ENCODE peak calls at places on chromosomes 6 and 20, in ten cellular contexts. V is activated T-cell treated with anti-CD3 and anti-CD28 coated beads, Interleukin-2, amount 50 U/mL, for 72 hours; S is T-helper 2 cell; W is brain microvascular endothelial cell; Z is tibial nerve; C is foreskin fibroblast; K is NCI-H345; I is effector memory CD4-positive, alpha-beta T cell; H is erythroblast; T is NCI-H774. D is an unnamed sample.

GRCh38 chr20:4794846-4795245 is 73.1 kb downstream of the PRND start:
- DNase-seq in C (peak; percentile 5), T (no peak), V (no peak), I (no peak), H (no peak), Z (no peak), S (no peak), K (no peak), W (no peak), D (no peak)

GRCh38 chr6:27575594-27576361 is 102.9 kb upstream of the ZNF184 start:
- DNase-seq in K (no peak), S (no peak), T (no peak), C (no peak), V (no peak), W (peak; percentile 62), I (no peak), H (no peak), Z (no peak), D (no peak)

GRCh38 chr20:3041818-3042504 is 1.5 kb upstream of the GNRH2 start:
- DNase-seq in C (peak; percentile 50), W (no peak), T (peak; percentile 18), H (no peak), I (no peak), S (no peak), K (peak; percentile 72), Z (no peak), V (no peak), D (no peak)

GRCh38 chr6:84618836-84619235 is 145.6 kb downstream of the TBX18 start:
- DNase-seq in S (no peak), C (peak; percentile 35), T (no peak), Z (no peak), W (peak; percentile 80), V (no peak), I (no peak), H (no peak), K (no peak), D (no peak)

GRCh38 chr6:19463925-19464324 is 373.2 kb upstream of the ID4 start:
- DNase-seq in C (no peak), Z (no peak), H (no peak), W (no peak), S (no peak), K (no peak), T (no peak), I (no peak), V (no peak), D (no peak)

GRCh38 chr6:146650799-146651481 is 52.2 kb downstream of the ADGB start:
- DNase-seq in K (no peak), I (no peak), W (no peak), V (no peak), S (no peak), Z (no peak), T (no peak), C (peak; percentile 73), H (no peak), D (no peak)

GRCh38 chr6:32064706-32065105 is 26.5 kb downstream of the CYP21A2 start:
- DNase-seq in C (no peak), K (no peak), W (no peak), S (no peak), Z (no peak), V (no peak), T (no peak), I (no peak), H (no peak), D (no peak)

GRCh38 chr20:62924567-62925419 is 1.5 kb downstream of the DIDO1 start:
- DNase-seq in H (peak; percentile 78), K (no peak), S (no peak), I (peak; percentile 39), W (peak; percentile 28), C (peak; percentile 60), V (no peak), Z (no peak), T (no peak), D (no peak)

GRCh38 chr20:43558412-43559146 is at the start of gene SGK2:
- DNase-seq in C (peak; percentile 29), W (peak; percentile 12), K (no peak), H (no peak), Z (no peak), T (no peak), S (no peak), V (no peak), I (no peak), D (no peak)

GRCh38 chr20:47392015-47392720 is 35.7 kb upstream of the ZMYND8 start:
- DNase-seq in K (no peak), C (peak; percentile 98), S (no peak), V (no peak), W (peak; percentile 97), H (peak; percentile 88), T (no peak), I (no peak), Z (no peak), D (no peak)

GRCh38 chr6:36678488-36679042 is at the start of gene CDKN1A:
- DNase-seq in I (peak; percentile 66), V (peak; percentile 83), T (peak; percentile 94), Z (peak; percentile 87), K (peak; percentile 94), H (peak; percentile 89), S (peak; percentile 60), W (peak; percentile 74), C (peak; percentile 100), D (peak; percentile 91)

GRCh38 chr6:165987483-165988305 is 180.0 kb downstream of the TBXT start:
- DNase-seq in W (peak; percentile 92), C (peak; percentile 68), Z (no peak), V (no peak), I (no peak), K (no peak), S (no peak), T (no peak), H (no peak), D (peak; percentile 29)

GRCh38 chr6:12291083-12291784 is 1.1 kb downstream of the EDN1 start:
- DNase-seq in T (no peak), K (no peak), C (no peak), H (no peak), Z (no peak), I (no peak), V (no peak), W (no peak), S (no peak), D (peak; percentile 1)

GRCh38 chr20:10466325-10466724 is 31.2 kb downstream of the SLX4IP start:
- DNase-seq in K (no peak), S (no peak), C (no peak), W (no peak), Z (no peak), T (no peak), I (no peak), V (no peak), H (no peak), D (no peak)

GRCh38 chr20:34215711-34216381 is 25.4 kb upstream of the ASIP start:
- DNase-seq in Z (peak; percentile 52), V (peak; percentile 76), I (no peak), W (peak; percentile 51), H (peak; percentile 85), C (peak; percentile 87), S (peak; percentile 21), K (peak; percentile 81), T (peak; percentile 68), D (peak; percentile 95)

GRCh38 chr20:14948416-14948815 is 611.0 kb upstream of the FLRT3 start:
- DNase-seq in V (no peak), Z (no peak), K (no peak), S (no peak), H (no peak), C (no peak), I (no peak), W (no peak), T (no peak), D (no peak)

GRCh38 chr20:45070932-45071632 is 29.8 kb downstream of the KCNS1 start:
- DNase-seq in C (peak; percentile 74), H (peak; percentile 12), Z (no peak), T (no peak), K (no peak), S (no peak), W (peak; percentile 47), V (no peak), I (no peak), D (no peak)

GRCh38 chr6:79705456-79705995 is 74.4 kb downstream of the SH3BGRL2 start:
- DNase-seq in Z (no peak), K (no peak), I (no peak), T (peak; percentile 37), C (no peak), S (no peak), W (no peak), H (no peak), V (no peak), D (no peak)

GRCh38 chr6:19999319-20000191 is 162.4 kb downstream of the ID4 start:
- DNase-seq in C (no peak), K (peak; percentile 69), S (no peak), I (no peak), T (no peak), H (peak; percentile 2), W (peak; percentile 33), Z (no peak), V (peak; percentile 14), D (no peak)

GRCh38 chr20:58649288-58650180 is 1.5 kb upstream of the STX16 start:
- DNase-seq in C (peak; percentile 51), H (peak; percentile 37), S (no peak), T (no peak), Z (no peak), V (peak; percentile 50), W (no peak), K (no peak), I (no peak), D (no peak)

GRCh38 chr6:89035252-89036106 is 45.1 kb upstream of the PNRC1 start:
- DNase-seq in K (no peak), S (no peak), C (peak; percentile 95), T (no peak), I (no peak), W (peak; percentile 64), Z (peak; percentile 53), V (no peak), H (peak; percentile 15), D (no peak)

GRCh38 chr20:25310921-25311728 is 63.2 kb downstream of the PYGB start:
- DNase-seq in T (no peak), H (no peak), I (no peak), V (no peak), K (no peak), Z (peak; percentile 5), S (no peak), W (peak; percentile 69), C (peak; percentile 93), D (no peak)

GRCh38 chr20:32495217-32495565 is 89.9 kb downstream of the NOL4L start:
- DNase-seq in H (no peak), V (no peak), K (no peak), I (no peak), T (no peak), C (no peak), W (no peak), Z (no peak), S (no peak), D (no peak)

GRCh38 chr20:57701651-57702050 is 8.2 kb downstream of the PMEPA1 start:
- DNase-seq in H (no peak), W (no peak), S (no peak), C (no peak), T (no peak), I (no peak), V (no peak), Z (no peak), K (no peak), D (no peak)

GRCh38 chr6:30915591-30915946 is 1.5 kb downstream of the VARS2 start:
- DNase-seq in V (no peak), Z (no peak), K (peak; percentile 26), I (no peak), S (no peak), T (peak; percentile 4), W (peak; percentile 36), H (peak; percentile 60), C (peak; percentile 82), D (peak; percentile 27)

GRCh38 chr20:33697129-33697528 is 10.9 kb upstream of the E2F1 start:
- DNase-seq in S (no peak), W (no peak), Z (no peak), I (no peak), K (no peak), C (peak; percentile 94), V (no peak), H (no peak), T (no peak), D (no peak)

GRCh38 chr6:32886674-32887383 is 32.8 kb downstream of the PSMB9 start:
- DNase-seq in T (no peak), W (peak; percentile 84), Z (no peak), V (no peak), K (no peak), I (no peak), H (no peak), S (no peak), C (peak; percentile 92), D (no peak)

GRCh38 chr20:47533518-47534062 is 31.9 kb downstream of the NCOA3 start:
- DNase-seq in Z (no peak), S (no peak), T (no peak), V (no peak), H (no peak), I (no peak), K (no peak), C (no peak), W (no peak), D (no peak)

D was measured in NCI-H1105.